ENCODE peak calls at places on chromosomes 3 and 15, in four cellular contexts. One of them, this sample, is unnamed.

GRCh38 chr3:73893089-73893488 is 268.3 kb upstream of the PDZRN3 start:
- DNase-seq in HCT116: no peak
- DNase-seq in IMR-90: no peak
- DNase-seq in breast epithelium: no peak
- DNase-seq in this sample: no peak

GRCh38 chr3:72997421-72997961 is 880 bp downstream of the PPP4R2 start:
- DNase-seq in IMR-90: peak; percentile 64
- DNase-seq in breast epithelium: no peak
- DNase-seq in HCT116: peak; percentile 29
- DNase-seq in this sample: no peak

GRCh38 chr3:62319570-62320243 is 53.6 kb downstream of the FEZF2 start:
- DNase-seq in HCT116: no peak
- DNase-seq in breast epithelium: no peak
- DNase-seq in IMR-90: no peak
- DNase-seq in this sample: no peak

GRCh38 chr15:29674661-29675533 is 147.4 kb downstream of the TJP1 start:
- DNase-seq in IMR-90: peak; percentile 23
- DNase-seq in breast epithelium: no peak
- DNase-seq in HCT116: no peak
- DNase-seq in this sample: peak; percentile 70

GRCh38 chr15:51874751-51875644 is 45.5 kb downstream of the TMOD3 start:
- DNase-seq in IMR-90: peak; percentile 99
- DNase-seq in HCT116: peak; percentile 89
- DNase-seq in breast epithelium: no peak
- DNase-seq in this sample: no peak

GRCh38 chr3:101940521-101940992 is 91.2 kb downstream of the NFKBIZ start:
- DNase-seq in IMR-90: peak; percentile 98
- DNase-seq in HCT116: no peak
- DNase-seq in breast epithelium: no peak
- DNase-seq in this sample: peak; percentile 82

GRCh38 chr3:32189693-32190092 is 48.8 kb upstream of the CMTM8 start:
- DNase-seq in IMR-90: no peak
- DNase-seq in breast epithelium: no peak
- DNase-seq in HCT116: no peak
- DNase-seq in this sample: no peak

GRCh38 chr15:89043031-89044002 is 44.9 kb upstream of the ABHD2 start:
- DNase-seq in breast epithelium: no peak
- DNase-seq in IMR-90: no peak
- DNase-seq in HCT116: no peak
- DNase-seq in this sample: no peak

GRCh38 chr3:181637056-181637798 is 74.5 kb upstream of the SOX2 start:
- DNase-seq in IMR-90: no peak
- DNase-seq in breast epithelium: no peak
- DNase-seq in HCT116: no peak
- DNase-seq in this sample: no peak

GRCh38 chr3:150531775-150532174 is 14.5 kb downstream of the SERP1 start:
- DNase-seq in HCT116: no peak
- DNase-seq in IMR-90: no peak
- DNase-seq in breast epithelium: no peak
- DNase-seq in this sample: no peak

GRCh38 chr15:57224664-57225063 is 151.6 kb upstream of the CGNL1 start:
- DNase-seq in IMR-90: peak; percentile 70
- DNase-seq in breast epithelium: no peak
- DNase-seq in HCT116: no peak
- DNase-seq in this sample: no peak

GRCh38 chr15:101078669-101079323 is 159.6 kb downstream of the LRRK1 start:
- DNase-seq in breast epithelium: no peak
- DNase-seq in HCT116: no peak
- DNase-seq in IMR-90: no peak
- DNase-seq in this sample: peak; percentile 61

GRCh38 chr15:88959445-88959844 is 46.3 kb upstream of the MFGE8 start:
- DNase-seq in HCT116: no peak
- DNase-seq in breast epithelium: no peak
- DNase-seq in IMR-90: no peak
- DNase-seq in this sample: no peak

GRCh38 chr3:79564192-79564591 is 203.6 kb downstream of the ROBO1 start:
- DNase-seq in breast epithelium: no peak
- DNase-seq in HCT116: no peak
- DNase-seq in IMR-90: no peak
- DNase-seq in this sample: no peak

GRCh38 chr15:40982855-40983254 is 29.6 kb downstream of the CHAC1 start:
- DNase-seq in HCT116: no peak
- DNase-seq in breast epithelium: no peak
- DNase-seq in IMR-90: peak; percentile 93
- DNase-seq in this sample: peak; percentile 82

GRCh38 chr15:68994149-68994548 is 20.3 kb upstream of the NOX5 start:
- DNase-seq in IMR-90: peak; percentile 39
- DNase-seq in breast epithelium: no peak
- DNase-seq in HCT116: no peak
- DNase-seq in this sample: no peak

GRCh38 chr3:72738752-72739520 is 109.3 kb downstream of the SHQ1 start:
- DNase-seq in breast epithelium: no peak
- DNase-seq in HCT116: no peak
- DNase-seq in IMR-90: no peak
- DNase-seq in this sample: peak; percentile 89

GRCh38 chr3:72311425-72311824 is 526.5 kb upstream of the PROK2 start:
- DNase-seq in breast epithelium: no peak
- DNase-seq in HCT116: no peak
- DNase-seq in IMR-90: no peak
- DNase-seq in this sample: no peak

GRCh38 chr15:93829115-93829849 is 402.1 kb upstream of the MCTP2 start:
- DNase-seq in HCT116: no peak
- DNase-seq in IMR-90: no peak
- DNase-seq in breast epithelium: no peak
- DNase-seq in this sample: no peak

GRCh38 chr3:129547241-129547640 is 4.3 kb downstream of the H1-8 start:
- DNase-seq in HCT116: no peak
- DNase-seq in breast epithelium: no peak
- DNase-seq in IMR-90: no peak
- DNase-seq in this sample: no peak

GRCh38 chr15:76555247-76555646 is 218.7 kb downstream of the ISL2 start:
- DNase-seq in HCT116: no peak
- DNase-seq in breast epithelium: no peak
- DNase-seq in IMR-90: no peak
- DNase-seq in this sample: no peak

GRCh38 chr3:12423918-12424634 is 60.2 kb upstream of the TSEN2 start:
- DNase-seq in breast epithelium: no peak
- DNase-seq in IMR-90: peak; percentile 58
- DNase-seq in HCT116: no peak
- DNase-seq in this sample: no peak

GRCh38 chr3:75341324-75342067 is 322.6 kb upstream of the FRG2C start:
- DNase-seq in breast epithelium: no peak
- DNase-seq in HCT116: no peak
- DNase-seq in IMR-90: no peak
- DNase-seq in this sample: no peak

GRCh38 chr3:39090922-39091321 is 16.5 kb downstream of the GORASP1 start:
- DNase-seq in HCT116: no peak
- DNase-seq in breast epithelium: no peak
- DNase-seq in IMR-90: peak; percentile 52
- DNase-seq in this sample: no peak

GRCh38 chr3:38598791-38599190 is 50.7 kb downstream of the SCN5A start:
- DNase-seq in IMR-90: no peak
- DNase-seq in HCT116: no peak
- DNase-seq in breast epithelium: no peak
- DNase-seq in this sample: peak; percentile 69

GRCh38 chr15:68808770-68809169 is 11.9 kb downstream of the ANP32A start:
- DNase-seq in HCT116: no peak
- DNase-seq in breast epithelium: no peak
- DNase-seq in IMR-90: no peak
- DNase-seq in this sample: no peak

GRCh38 chr15:78950906-78951840 is 6.3 kb upstream of the CTSH start:
- DNase-seq in breast epithelium: no peak
- DNase-seq in IMR-90: peak; percentile 48
- DNase-seq in HCT116: no peak
- DNase-seq in this sample: no peak

GRCh38 chr15:48718646-48719045 is 73.1 kb upstream of the FBN1 start:
- DNase-seq in IMR-90: peak; percentile 59
- DNase-seq in HCT116: no peak
- DNase-seq in breast epithelium: no peak
- DNase-seq in this sample: no peak

GRCh38 chr3:188507244-188507720 is 353.3 kb downstream of the LPP start:
- DNase-seq in IMR-90: peak; percentile 97
- DNase-seq in breast epithelium: no peak
- DNase-seq in HCT116: no peak
- DNase-seq in this sample: no peak

GRCh38 chr3:129938140-129938930 is 36.2 kb upstream of the TRH start:
- DNase-seq in IMR-90: no peak
- DNase-seq in HCT116: no peak
- DNase-seq in breast epithelium: no peak
- DNase-seq in this sample: no peak

GRCh38 chr3:38773528-38773927 is 42.5 kb downstream of the SCN10A start:
- DNase-seq in breast epithelium: no peak
- DNase-seq in HCT116: no peak
- DNase-seq in IMR-90: no peak
- DNase-seq in this sample: no peak

GRCh38 chr3:160163259-160163878 is 61.9 kb upstream of the C3orf80 start:
- DNase-seq in breast epithelium: no peak
- DNase-seq in IMR-90: peak; percentile 47
- DNase-seq in HCT116: peak; percentile 23
- DNase-seq in this sample: no peak

GRCh38 chr3:13590841-13591515 is 42.1 kb downstream of the FBLN2 start:
- DNase-seq in IMR-90: peak; percentile 7
- DNase-seq in breast epithelium: no peak
- DNase-seq in HCT116: no peak
- DNase-seq in this sample: peak; percentile 15

GRCh38 chr3:46154300-46154699 is 53.8 kb downstream of the CCR1 start:
- DNase-seq in HCT116: no peak
- DNase-seq in IMR-90: no peak
- DNase-seq in breast epithelium: no peak
- DNase-seq in this sample: no peak

GRCh38 chr3:44395714-44396113 is 57.1 kb downstream of the TCAIM start:
- DNase-seq in IMR-90: no peak
- DNase-seq in HCT116: no peak
- DNase-seq in breast epithelium: no peak
- DNase-seq in this sample: no peak

GRCh38 chr3:146577662-146578061 is 27.5 kb downstream of the PLSCR5 start:
- DNase-seq in HCT116: peak; percentile 47
- DNase-seq in breast epithelium: no peak
- DNase-seq in IMR-90: peak; percentile 73
- DNase-seq in this sample: no peak

GRCh38 chr3:81888822-81889557 is 127.5 kb upstream of the GBE1 start:
- DNase-seq in IMR-90: peak; percentile 4
- DNase-seq in breast epithelium: no peak
- DNase-seq in HCT116: no peak
- DNase-seq in this sample: no peak

GRCh38 chr15:76391309-76391708 is 54.7 kb downstream of the ISL2 start:
- DNase-seq in IMR-90: peak; percentile 19
- DNase-seq in HCT116: no peak
- DNase-seq in breast epithelium: no peak
- DNase-seq in this sample: no peak

GRCh38 chr15:43769584-43770228 is 7.1 kb downstream of the ELL3 start:
- DNase-seq in breast epithelium: no peak
- DNase-seq in HCT116: no peak
- DNase-seq in IMR-90: peak; percentile 64
- DNase-seq in this sample: no peak

GRCh38 chr15:60917469-60918130 is 311.5 kb downstream of the RORA start:
- DNase-seq in breast epithelium: no peak
- DNase-seq in IMR-90: peak; percentile 18
- DNase-seq in HCT116: no peak
- DNase-seq in this sample: no peak
- H3K27ac ChIP-seq in breast epithelium: peak overlapping the region; percentile 71
- H3K27ac ChIP-seq in IMR-90: no peak overlapping the region
- H3K27ac ChIP-seq in HCT116: no peak overlapping the region
- H3K27ac ChIP-seq in this sample: no peak overlapping the region

DNA sequence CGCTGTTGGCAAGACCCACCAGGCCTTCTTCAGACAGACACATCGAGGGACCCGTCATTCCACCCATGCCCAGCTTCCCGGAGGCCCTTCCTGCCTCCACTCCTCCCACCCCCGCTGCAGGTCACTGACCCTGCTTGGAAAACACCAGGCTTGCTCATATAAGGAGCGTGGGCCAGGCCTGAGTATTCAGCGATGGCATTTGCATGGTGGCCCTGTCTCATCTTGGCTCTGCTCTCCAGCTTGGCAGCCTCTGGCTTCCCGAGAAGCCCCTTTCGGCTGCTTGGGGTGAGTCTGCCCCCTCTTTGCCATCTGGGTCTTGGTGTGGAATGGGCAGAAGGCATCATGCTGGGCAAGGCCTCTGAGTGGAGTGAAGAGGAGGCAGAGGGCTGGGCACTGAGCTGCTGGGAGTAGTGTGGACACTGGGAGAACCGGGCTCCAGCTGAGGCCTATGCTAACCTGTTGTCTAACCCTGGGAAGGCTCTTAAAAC is at the start of gene ITIH3:
- DNase-seq in IMR-90: no peak
- DNase-seq in breast epithelium: no peak
- DNase-seq in HCT116: no peak
- DNase-seq in this sample: no peak
- TF ChIP-seq POLR2A in IMR-90: no peak
- TF ChIP-seq POLR2A in breast epithelium: no peak
- TF ChIP-seq POLR2A in HCT116: no peak
- TF ChIP-seq POLR2A in this sample: no peak

GRCh38 chr15:81492303-81492702 is 118.3 kb upstream of the TMC3 start:
- DNase-seq in HCT116: no peak
- DNase-seq in IMR-90: peak; percentile 66
- DNase-seq in breast epithelium: peak; percentile 26
- DNase-seq in this sample: no peak
- H3K9me3 ChIP-seq in HCT116: no peaks in the 10 kb centered on the region
- H3K9me3 ChIP-seq in IMR-90: no peaks in the 10 kb centered on the region
- H3K9me3 ChIP-seq in breast epithelium: no peaks in the 10 kb centered on the region
- H3K9me3 ChIP-seq in this sample: no peaks in the 10 kb centered on the region

GRCh38 chr3:123788706-123789105 is 95.4 kb downstream of the MYLK start:
- DNase-seq in HCT116: no peak
- DNase-seq in breast epithelium: no peak
- DNase-seq in IMR-90: peak; percentile 61
- DNase-seq in this sample: no peak
- H3K27ac ChIP-seq in HCT116: no peak overlapping the region
- H3K27ac ChIP-seq in breast epithelium: no peak overlapping the region
- H3K27ac ChIP-seq in IMR-90: peak overlapping the region; percentile 81
- H3K27ac ChIP-seq in this sample: no peak overlapping the region

GRCh38 chr15:84883916-84884781 is at the start of gene SLC28A1:
- DNase-seq in breast epithelium: no peak
- DNase-seq in IMR-90: no peak
- DNase-seq in HCT116: no peak
- DNase-seq in this sample: no peak

GRCh38 chr15:84888639-84889038 is 4.2 kb downstream of the SLC28A1 start:
- DNase-seq in IMR-90: no peak
- DNase-seq in breast epithelium: no peak
- DNase-seq in HCT116: no peak
- DNase-seq in this sample: no peak

GRCh38 chr15:84886984-84887299 is 2.5 kb downstream of the SLC28A1 start:
- DNase-seq in IMR-90: no peak
- DNase-seq in HCT116: no peak
- DNase-seq in breast epithelium: no peak
- DNase-seq in this sample: no peak

GRCh38 chr15:84887928-84888327 is 3.5 kb downstream of the SLC28A1 start:
- DNase-seq in breast epithelium: no peak
- DNase-seq in HCT116: no peak
- DNase-seq in IMR-90: no peak
- DNase-seq in this sample: no peak

GRCh38 chr15:84886211-84886983 is 1.9 kb downstream of the SLC28A1 start:
- DNase-seq in breast epithelium: no peak
- DNase-seq in IMR-90: no peak
- DNase-seq in HCT116: no peak
- DNase-seq in this sample: no peak
- TF ChIP-seq POLR2A in breast epithelium: no peak
- TF ChIP-seq POLR2A in IMR-90: no peak
- TF ChIP-seq POLR2A in HCT116: no peak
- TF ChIP-seq POLR2A in this sample: no peak

GRCh38 chr3:76664816-76665215 is 375.1 kb upstream of the ROBO2 start:
- DNase-seq in breast epithelium: no peak
- DNase-seq in HCT116: no peak
- DNase-seq in IMR-90: peak; percentile 7
- DNase-seq in this sample: no peak
- H3K9me3 ChIP-seq in breast epithelium: no peaks in the 10 kb centered on the region
- H3K9me3 ChIP-seq in HCT116: peaks cover 13% of the 10 kb centered on the region
- H3K9me3 ChIP-seq in IMR-90: no peaks in the 10 kb centered on the region
- H3K9me3 ChIP-seq in this sample: no peaks in the 10 kb centered on the region

This sample was measured in spleen.